ENCODE peak calls at places on chromosomes 13 and 19, in seven cellular contexts. T is upper lobe of right lung, U is fibroblast of lung, K is HL-60, Y is ascending aorta, Q is tibial artery, O is PC-9. E is an unnamed sample.

GRCh38 chr19:8395621-8396082 is 5.5 kb downstream of the RAB11B start:
- DNase-seq in O (no peak), Y (no peak), K (no peak), U (no peak), T (no peak), Q (no peak), E (no peak)

GRCh38 chr13:111623170-111623569 is 302.7 kb downstream of the TEX29 start:
- DNase-seq in Q (no peak), K (no peak), O (no peak), T (no peak), U (no peak), Y (no peak), E (no peak)

GRCh38 chr19:18865973-18866799 is 29.8 kb downstream of the CERS1 start:
- DNase-seq in U (peak), Y (no peak), K (no peak), Q (no peak), O (no peak), T (peak), E (peak)

GRCh38 chr13:30752201-30752797 is 17.0 kb downstream of the ALOX5AP start:
- DNase-seq in Q (peak), T (no peak), U (peak), K (no peak), Y (no peak), O (no peak), E (peak)

GRCh38 chr19:51525731-51526130 is 5.7 kb downstream of the SIGLEC6 start:
- DNase-seq in U (no peak), T (no peak), K (no peak), O (no peak), Y (no peak), Q (no peak), E (no peak)

GRCh38 chr13:105979586-105979985 is 555.9 kb downstream of the EFNB2 start:
- DNase-seq in K (no peak), Y (no peak), U (no peak), O (no peak), Q (no peak), T (no peak), E (no peak)

GRCh38 chr13:52010890-52011689 is at the start of gene ATP7B:
- DNase-seq in T (no peak), U (no peak), O (no peak), K (no peak), Y (peak), Q (no peak), E (no peak)

GRCh38 chr13:41916173-41916954 is 44.5 kb downstream of the VWA8 start:
- DNase-seq in O (no peak), K (peak), Q (no peak), T (no peak), U (peak), Y (no peak), E (no peak)

GRCh38 chr19:32595491-32595890 is 14.5 kb downstream of the PDCD5 start:
- DNase-seq in K (no peak), Y (no peak), Q (no peak), O (no peak), T (no peak), U (no peak), E (no peak)

GRCh38 chr19:12611361-12611699 is 610 bp downstream of the ZNF791 start:
- DNase-seq in O (peak), Q (peak), Y (peak), U (peak), K (no peak), T (peak), E (peak)

GRCh38 chr13:46992383-46992952 is 95.6 kb upstream of the HTR2A start:
- DNase-seq in T (no peak), U (no peak), K (no peak), Q (no peak), O (no peak), Y (no peak), E (no peak)

GRCh38 chr13:87376081-87376480 is 295.1 kb upstream of the SLITRK5 start:
- DNase-seq in Y (no peak), Q (no peak), U (no peak), O (peak), K (no peak), T (no peak), E (no peak)

GRCh38 chr13:75666646-75667351 is 30.7 kb downstream of the LMO7 start:
- DNase-seq in O (no peak), Y (no peak), Q (no peak), U (peak), T (no peak), K (no peak), E (no peak)

GRCh38 chr19:19342086-19343015 is 21.7 kb downstream of the MAU2 start:
- DNase-seq in Q (no peak), U (peak), Y (peak), O (peak), K (no peak), T (peak), E (peak)

GRCh38 chr19:12095111-12095790 is 30.7 kb downstream of the ZNF844 start:
- DNase-seq in K (no peak), T (no peak), U (peak), O (no peak), Q (no peak), Y (no peak), E (no peak)

GRCh38 chr19:49119411-49120324 is at the start of gene PPFIA3:
- DNase-seq in Y (peak), K (no peak), Q (peak), O (no peak), T (peak), U (peak), E (no peak)

GRCh38 chr19:2494084-2494446 is 18.1 kb downstream of the GADD45B start:
- DNase-seq in U (peak), K (no peak), T (no peak), Y (peak), Q (no peak), O (no peak), E (no peak)

GRCh38 chr13:62014299-62014698 is 598.6 kb upstream of the PCDH20 start:
- DNase-seq in Y (no peak), U (peak), T (no peak), K (no peak), O (no peak), Q (no peak), E (no peak)

GRCh38 chr19:12825259-12826131 is 8.9 kb downstream of the RTBDN start:
- DNase-seq in U (no peak), Y (no peak), K (no peak), Q (no peak), T (no peak), O (no peak), E (peak)

GRCh38 chr19:3783660-3784584 is 2.3 kb downstream of the MATK start:
- DNase-seq in Q (no peak), U (no peak), Y (no peak), T (peak), K (no peak), O (no peak), E (no peak)

GRCh38 chr19:41869374-41869955 is 7.6 kb upstream of the CD79A start:
- DNase-seq in O (peak), T (no peak), K (no peak), U (no peak), Q (no peak), Y (no peak), E (no peak)

DNA sequence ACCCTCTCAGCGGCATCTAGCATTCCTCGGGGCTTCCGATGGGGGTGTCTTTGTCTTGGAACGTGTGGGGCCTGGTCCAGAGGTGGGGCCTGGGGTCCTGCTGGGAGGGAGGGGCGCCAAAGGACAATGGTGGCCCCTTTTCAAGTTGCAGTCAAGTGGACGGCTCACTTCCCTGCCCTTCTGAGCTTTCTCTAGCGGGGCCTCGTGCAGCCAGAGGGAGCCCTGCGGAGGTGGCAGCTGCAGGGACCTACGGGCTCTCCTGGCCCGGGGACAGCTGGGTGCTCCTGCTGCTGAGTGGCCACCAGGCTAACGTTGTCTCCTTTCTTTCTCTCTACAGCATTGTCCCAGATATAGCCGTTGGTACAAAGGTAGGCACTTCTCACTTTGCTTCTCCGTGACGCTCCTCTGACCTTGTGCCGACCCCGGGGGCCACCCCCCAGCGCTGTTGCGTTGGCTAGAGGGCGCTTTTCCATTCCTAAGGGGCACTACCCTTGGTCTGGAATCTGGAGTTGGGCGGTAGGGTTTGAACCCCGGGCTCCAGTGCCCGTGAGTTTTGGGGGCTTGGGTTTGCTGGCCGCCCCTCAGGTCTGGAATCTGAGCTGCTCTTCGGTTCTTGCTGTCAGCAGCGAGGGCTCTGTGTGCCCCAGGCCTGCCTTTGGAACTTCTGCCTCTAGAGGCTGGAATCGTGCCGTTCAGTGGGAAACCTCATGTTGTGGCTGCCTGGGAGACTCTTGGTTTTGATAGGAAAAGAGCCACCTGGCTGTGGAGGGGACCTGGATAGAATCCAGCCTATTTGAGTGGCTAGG is 2.0 kb downstream of the PTBP1 start:
- DNase-seq in Y (no peak), Q (no peak), K (peak), O (no peak), U (peak), T (no peak), E (peak)
- TF ChIP-seq CTCF in Y (no peak), Q (no peak), K (no peak), O (peak), U (peak), T (no peak), E (peak)

DNA sequence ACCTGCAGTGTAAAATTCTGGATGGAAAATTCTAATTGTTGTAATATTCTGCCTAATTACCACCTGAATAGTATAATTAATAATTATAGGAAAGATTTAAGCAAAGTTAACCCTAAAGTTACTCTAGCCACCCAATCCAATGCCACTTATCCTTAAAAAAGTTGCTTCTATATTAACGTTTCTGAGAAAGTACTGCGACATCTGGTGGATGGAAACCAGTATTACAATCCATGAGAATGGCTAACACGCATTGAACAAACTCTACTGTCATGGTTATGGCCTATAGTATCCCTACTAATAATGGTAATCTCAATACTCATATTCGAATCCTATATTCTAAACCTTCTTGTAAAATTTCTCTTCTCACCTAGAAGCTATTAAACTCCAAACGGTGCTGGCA is 1551.8 kb downstream of the SLITRK1 start:
- DNase-seq in Y (no peak), U (peak), K (no peak), O (no peak), T (no peak), Q (no peak), E (no peak)
- TF ChIP-seq CTCF in Y (no peak), U (peak), K (peak), O (peak), T (peak), Q (no peak), E (no peak)

DNA sequence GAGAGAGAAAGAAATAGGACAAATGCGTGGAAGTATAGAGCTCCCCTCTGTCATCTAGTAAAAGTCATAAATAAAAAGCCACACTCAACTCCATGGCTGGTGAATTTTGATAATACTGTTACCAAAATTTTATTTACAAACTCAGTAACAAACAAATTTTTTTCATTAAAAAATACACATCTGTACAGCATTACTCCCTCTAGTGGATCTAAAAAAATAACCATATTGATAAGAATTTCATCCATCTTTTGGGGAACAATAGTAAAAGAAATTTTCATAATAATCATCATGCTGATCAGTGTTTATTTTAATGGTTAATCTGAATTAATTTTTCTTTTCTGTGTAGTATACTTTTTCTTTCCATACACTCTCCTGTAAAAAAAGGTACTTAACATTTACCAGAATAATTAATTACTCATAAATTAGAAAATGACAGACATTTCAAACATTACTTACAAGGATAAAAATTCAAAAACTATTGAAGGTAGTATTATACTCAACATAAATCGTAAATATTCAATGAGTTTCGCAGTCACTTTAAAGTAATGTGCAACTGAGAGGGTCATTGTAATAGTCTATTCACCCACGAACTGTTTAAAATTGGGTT is 173.5 kb upstream of the LSM14A start:
- DNase-seq in U (peak), T (no peak), O (no peak), Y (no peak), K (no peak), Q (no peak), E (no peak)
- TF ChIP-seq CTCF in U (peak), T (peak), O (peak), Y (no peak), K (peak), Q (peak), E (peak)

GRCh38 chr19:15297416-15298224 is 34.7 kb downstream of the BRD4 start:
- DNase-seq in U (peak), Q (no peak), O (no peak), T (peak), K (no peak), Y (no peak), E (no peak)
- TF ChIP-seq CTCF in U (peak), Q (no peak), O (no peak), T (no peak), K (no peak), Y (no peak), E (no peak)

GRCh38 chr19:5514001-5514400 is 53.8 kb downstream of the TINCR start:
- DNase-seq in O (no peak), K (no peak), U (no peak), Y (no peak), T (no peak), Q (no peak), E (no peak)

GRCh38 chr19:5519076-5519475 is 48.7 kb downstream of the TINCR start:
- DNase-seq in T (no peak), K (no peak), U (no peak), O (no peak), Y (no peak), Q (no peak), E (no peak)

GRCh38 chr19:5520501-5520900 is 47.3 kb downstream of the TINCR start:
- DNase-seq in Y (no peak), Q (no peak), T (no peak), U (no peak), O (no peak), K (no peak), E (no peak)

DNA sequence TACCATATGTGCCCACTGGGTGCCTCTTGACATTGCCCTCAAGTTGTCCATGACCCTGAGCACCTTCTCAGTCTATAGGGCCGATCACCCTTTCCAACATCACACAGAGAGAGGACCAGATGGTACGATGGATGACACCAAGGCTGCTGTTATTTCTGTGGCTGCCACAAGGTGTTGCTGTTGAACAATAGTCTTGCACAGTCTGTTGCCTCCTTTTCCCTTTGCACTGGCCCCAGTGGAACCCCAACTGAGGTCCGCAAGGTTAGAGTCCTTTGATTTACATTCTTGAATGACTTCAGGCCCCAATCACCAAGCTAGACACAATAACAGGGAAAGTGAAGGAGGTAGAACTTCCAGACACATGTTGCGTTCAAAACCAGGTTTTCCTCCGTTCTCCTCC is 52.0 kb downstream of the TINCR start:
- DNase-seq in U (no peak), T (no peak), K (no peak), Q (no peak), O (no peak), Y (no peak), E (no peak)
- TF ChIP-seq CTCF in U (peak), T (no peak), K (no peak), Q (no peak), O (no peak), Y (no peak), E (peak)

DNA sequence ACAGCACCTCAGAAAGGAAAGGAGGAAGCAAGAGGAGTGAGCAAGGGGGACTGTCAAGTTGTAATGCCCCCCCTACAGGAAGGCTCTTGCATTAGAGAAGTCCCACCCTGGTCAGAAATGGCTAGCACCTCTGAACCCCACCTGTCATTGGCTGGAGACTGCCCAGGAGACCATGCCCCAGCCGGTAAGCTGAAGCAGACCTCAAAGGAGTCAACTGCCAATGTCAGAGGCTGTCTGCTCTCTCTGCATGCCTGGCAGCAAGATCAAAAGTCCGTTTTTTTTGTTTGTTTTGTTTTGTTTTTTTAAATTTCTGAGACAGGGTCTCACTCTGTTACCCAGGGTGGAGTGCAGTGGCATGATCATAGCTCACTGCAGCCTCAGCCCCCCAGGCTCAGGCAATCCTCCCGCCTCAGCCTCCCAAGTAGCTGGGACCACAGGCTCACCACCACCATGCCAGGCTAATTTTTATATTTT is 8.1 kb upstream of the BCL3 start:
- DNase-seq in Q (no peak), U (no peak), O (no peak), Y (no peak), T (no peak), K (no peak), E (no peak)
- TF ChIP-seq CTCF in Q (no peak), U (peak), O (no peak), Y (no peak), T (no peak), K (no peak), E (no peak)

DNA sequence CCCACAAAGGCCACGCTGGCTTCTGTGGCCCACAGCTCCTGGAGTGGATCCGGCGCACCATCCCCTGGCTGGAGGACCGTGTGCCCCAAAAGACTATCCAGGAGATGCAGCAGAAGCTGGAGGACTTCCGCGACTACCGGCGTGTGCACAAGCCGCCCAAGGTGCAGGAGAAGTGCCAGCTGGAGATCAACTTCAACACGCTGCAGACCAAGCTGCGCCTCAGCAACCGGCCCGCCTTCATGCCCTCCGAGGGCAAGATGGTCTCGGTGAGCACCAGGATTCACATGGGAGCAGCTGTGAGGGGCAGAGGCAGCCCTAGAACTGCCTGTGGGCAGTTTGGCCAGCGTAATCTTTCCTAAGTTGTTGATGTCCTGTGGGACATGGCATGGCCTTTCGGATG is 27.2 kb downstream of the CAPN12 start:
- DNase-seq in K (no peak), T (no peak), U (no peak), O (no peak), Y (no peak), Q (no peak), E (no peak)
- TF ChIP-seq CTCF in K (no peak), T (no peak), U (no peak), O (no peak), Y (no peak), Q (no peak), E (no peak)

DNA sequence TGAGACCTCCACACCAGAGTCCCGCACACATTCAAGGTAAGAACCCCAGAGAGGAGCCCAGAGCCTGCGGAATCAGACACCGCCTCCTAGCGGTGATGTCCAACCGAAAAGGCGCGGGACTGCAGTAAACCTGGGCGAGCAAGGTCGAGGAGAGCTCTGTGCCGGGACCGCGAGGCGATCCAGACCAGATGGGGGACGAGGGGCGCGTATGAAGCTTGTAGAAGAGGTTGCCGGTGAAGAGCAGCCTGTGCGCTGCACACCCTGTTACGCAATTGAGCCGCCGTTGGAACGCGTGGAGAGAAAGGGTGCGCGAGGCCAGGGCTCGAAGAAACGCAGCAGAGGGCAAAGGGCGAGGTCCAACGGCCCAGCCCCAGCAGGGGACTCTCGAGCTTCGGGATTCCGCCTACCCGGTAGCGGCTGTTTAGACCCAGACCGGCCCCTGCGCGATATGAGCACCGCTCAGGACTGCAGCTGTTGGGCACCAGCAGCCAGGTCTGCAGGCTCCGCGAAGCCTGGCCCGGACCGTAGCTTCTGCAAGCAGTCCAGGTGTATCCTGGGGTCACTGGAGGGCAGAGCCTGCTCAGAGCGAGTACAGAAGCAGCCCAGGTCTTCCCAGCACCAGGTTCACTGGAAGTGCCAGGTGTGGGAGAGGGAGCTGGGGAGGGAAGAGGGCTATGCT is 65.9 kb upstream of the ZNF599 start:
- DNase-seq in Y (no peak), U (peak), T (no peak), O (no peak), Q (no peak), K (no peak), E (no peak)
- TF ChIP-seq CTCF in Y (no peak), U (peak), T (peak), O (no peak), Q (no peak), K (no peak), E (peak)

GRCh38 chr13:45466359-45466758 is 1.6 kb downstream of the COG3 start:
- DNase-seq in Q (no peak), K (no peak), Y (no peak), O (no peak), U (no peak), T (no peak), E (no peak)

GRCh38 chr13:45468676-45469075 is 3.9 kb downstream of the COG3 start:
- DNase-seq in K (no peak), Y (no peak), U (no peak), O (peak), T (no peak), Q (no peak), E (no peak)

GRCh38 chr13:45464687-45465453 is at the start of gene COG3:
- DNase-seq in O (peak), K (peak), T (peak), Q (peak), U (peak), Y (peak), E (peak)

GRCh38 chr13:45464141-45464686 is 525 bp upstream of the COG3 start:
- DNase-seq in Q (no peak), K (no peak), U (no peak), Y (no peak), T (no peak), O (no peak), E (no peak)
- TF ChIP-seq CTCF in Q (no peak), K (no peak), U (no peak), Y (peak), T (peak), O (peak), E (no peak)